ENCODE peak calls at places on chromosomes 11 and 22, in seven cellular contexts. H is SK-N-SH, W is neuronal stem cell, V is left ventricle myocardium inferior, B is vagina, A is A549, K is adrenal gland. N is an unnamed sample. For H3K9me3, the result is how much of the 10 kb centered on the place peaks cover.

GRCh38 chr11:20247540-20248138 is 87.4 kb upstream of the DBX1 start:
- DNase-seq in H (no peak), W (no peak), V (no peak), B (no peak), A (no peak), K (no peak), N (no peak)

GRCh38 chr11:22138264-22138663 is 54.6 kb upstream of the ANO5 start:
- DNase-seq in H (no peak), W (no peak), V (no peak), B (no peak), A (no peak), K (no peak), N (no peak)

GRCh38 chr11:57345555-57346151 is 7.5 kb downstream of the P2RX3 start:
- DNase-seq in H (peak), W (peak), V (peak), B (no peak), A (peak), K (peak), N (peak)

GRCh38 chr11:44726278-44727113 is at the start of gene TSPAN18:
- DNase-seq in H (peak), W (peak), V (peak), B (no peak), A (no peak), K (peak), N (peak)

GRCh38 chr11:67293090-67293489 is 4.0 kb downstream of the ANKRD13D start:
- DNase-seq in H (no peak), W (no peak), V (no peak), B (no peak), A (no peak), K (no peak), N (no peak)

GRCh38 chr11:73314121-73314948 is 6.3 kb downstream of the ARHGEF17 start:
- DNase-seq in H (no peak), W (no peak), V (peak), B (no peak), A (no peak), K (no peak), N (no peak)

GRCh38 chr11:16603890-16604783 is 134.3 kb upstream of the C11orf58 start:
- DNase-seq in H (peak), W (peak), V (peak), B (no peak), A (no peak), K (peak), N (no peak)

GRCh38 chr11:46553746-46554204 is 40.0 kb downstream of the AMBRA1 start:
- DNase-seq in H (no peak), W (no peak), V (no peak), B (no peak), A (peak), K (no peak), N (no peak)

GRCh38 chr11:11213117-11213516 is 139.9 kb downstream of the CSNK2A3 start:
- DNase-seq in H (no peak), W (no peak), V (no peak), B (peak), A (no peak), K (no peak), N (no peak)

GRCh38 chr11:115333106-115333505 is 171.1 kb downstream of the CADM1 start:
- DNase-seq in H (no peak), W (no peak), V (no peak), B (no peak), A (no peak), K (no peak), N (no peak)

GRCh38 chr11:107221743-107222142 is 203.5 kb upstream of the GUCY1A2 start:
- DNase-seq in H (no peak), W (no peak), V (no peak), B (no peak), A (no peak), K (no peak), N (no peak)
- H3K9me3 ChIP-seq in H (under half), W (under half), V (under half), B (under half), A (under half), K (under half), N (under half)

DNA sequence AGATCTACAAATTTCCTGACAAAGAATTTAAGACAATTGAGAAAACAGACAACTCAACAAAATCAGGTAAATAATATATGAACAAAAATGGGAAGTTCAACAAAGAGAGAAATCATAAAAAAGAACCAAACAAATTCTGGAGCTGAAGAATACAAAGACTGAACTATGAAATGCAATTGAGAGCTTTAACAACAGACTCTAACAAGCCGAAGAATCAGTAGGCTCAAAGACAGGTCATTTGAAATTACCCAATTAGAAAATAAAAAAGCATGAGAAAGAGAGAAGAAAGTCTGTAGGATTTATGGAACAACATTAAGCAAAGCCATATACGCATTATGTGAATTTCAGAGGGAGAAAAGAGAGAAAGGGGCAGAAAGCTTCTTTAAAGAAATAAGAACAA is 72.8 kb downstream of the TBC1D22A start:
- DNase-seq in H (no peak), W (no peak), V (no peak), B (no peak), A (no peak), K (no peak), N (no peak)
- H3K9me3 ChIP-seq in H (under half), W (under half), V (under half), B (under half), A (under half), K (under half), N (under half)

DNA sequence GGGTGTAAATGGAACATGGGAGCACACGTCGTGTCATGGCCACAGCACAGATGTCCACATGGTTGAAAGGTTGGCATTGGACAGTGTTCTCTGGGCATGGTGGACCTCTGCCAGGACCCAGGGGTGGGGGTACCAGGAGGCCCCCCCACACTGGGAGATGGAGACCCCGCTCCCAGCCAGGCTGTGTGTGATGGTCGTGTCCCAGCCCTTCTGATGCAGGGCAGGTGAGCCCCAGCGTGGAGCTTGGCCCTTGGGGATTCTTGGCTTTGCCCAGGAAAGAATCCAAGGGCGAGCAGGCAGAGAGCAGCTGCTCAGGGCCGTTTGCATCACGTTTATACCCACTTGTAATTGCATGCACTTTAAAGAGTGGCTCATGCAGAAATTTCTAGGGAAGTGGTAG is 22.0 kb upstream of the BRSK2 start:
- DNase-seq in H (peak), W (no peak), V (no peak), B (no peak), A (no peak), K (no peak), N (no peak)
- H3K9me3 ChIP-seq in H (under half), W (under half), V (under half), B (under half), A (under half), K (under half), N (under half)

DNA sequence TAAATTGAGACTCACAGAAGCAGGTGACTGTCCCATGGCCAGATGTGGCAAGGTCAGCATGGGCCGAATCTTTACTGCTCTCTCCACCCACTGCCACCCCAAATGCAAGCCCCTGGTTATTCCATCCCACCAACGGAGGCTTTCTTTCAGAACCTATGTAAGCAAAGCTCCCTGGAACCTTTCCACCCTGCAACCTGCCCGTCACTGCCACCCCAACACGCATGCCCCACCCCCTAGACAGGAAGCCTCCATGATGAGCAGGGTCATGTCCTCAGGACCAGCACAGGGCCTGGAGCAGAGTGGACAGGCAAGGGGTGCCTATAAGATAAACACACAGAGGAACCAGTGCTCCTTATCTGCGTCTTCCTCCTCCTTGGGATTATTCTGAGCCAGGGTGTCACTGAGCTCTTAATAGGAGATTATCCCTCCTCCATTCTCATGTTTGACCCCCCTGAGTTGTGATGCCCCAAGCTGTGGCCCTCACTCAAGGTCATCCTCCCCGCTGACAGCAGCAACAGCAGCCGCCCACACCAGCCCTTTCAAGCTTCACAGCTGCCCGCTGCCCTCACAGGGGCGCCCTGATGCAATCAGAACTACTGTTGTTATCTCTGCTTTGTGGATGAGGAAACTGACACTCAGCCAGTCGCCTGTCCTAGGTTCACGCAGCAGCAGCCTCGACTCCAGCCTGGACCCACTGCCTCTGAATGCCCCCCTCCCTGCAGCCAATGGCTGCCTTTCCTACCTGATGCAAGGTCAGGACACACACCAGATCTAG is 647.2 kb downstream of the TBC1D22A start:
- DNase-seq in H (no peak), W (no peak), V (no peak), B (no peak), A (no peak), K (no peak), N (no peak)
- H3K9me3 ChIP-seq in H (under half), W (under half), V (under half), B (under half), A (under half), K (under half), N (under half)

GRCh38 chr11:49995559-49995958 is 13.2 kb upstream of the OR4C12 start:
- DNase-seq in H (peak), W (no peak), V (no peak), B (no peak), A (no peak), K (peak), N (no peak)
- H3K9me3 ChIP-seq in H (under half), W (under half), V (under half), B (under half), A (under half), K (under half), N (under half)

DNA sequence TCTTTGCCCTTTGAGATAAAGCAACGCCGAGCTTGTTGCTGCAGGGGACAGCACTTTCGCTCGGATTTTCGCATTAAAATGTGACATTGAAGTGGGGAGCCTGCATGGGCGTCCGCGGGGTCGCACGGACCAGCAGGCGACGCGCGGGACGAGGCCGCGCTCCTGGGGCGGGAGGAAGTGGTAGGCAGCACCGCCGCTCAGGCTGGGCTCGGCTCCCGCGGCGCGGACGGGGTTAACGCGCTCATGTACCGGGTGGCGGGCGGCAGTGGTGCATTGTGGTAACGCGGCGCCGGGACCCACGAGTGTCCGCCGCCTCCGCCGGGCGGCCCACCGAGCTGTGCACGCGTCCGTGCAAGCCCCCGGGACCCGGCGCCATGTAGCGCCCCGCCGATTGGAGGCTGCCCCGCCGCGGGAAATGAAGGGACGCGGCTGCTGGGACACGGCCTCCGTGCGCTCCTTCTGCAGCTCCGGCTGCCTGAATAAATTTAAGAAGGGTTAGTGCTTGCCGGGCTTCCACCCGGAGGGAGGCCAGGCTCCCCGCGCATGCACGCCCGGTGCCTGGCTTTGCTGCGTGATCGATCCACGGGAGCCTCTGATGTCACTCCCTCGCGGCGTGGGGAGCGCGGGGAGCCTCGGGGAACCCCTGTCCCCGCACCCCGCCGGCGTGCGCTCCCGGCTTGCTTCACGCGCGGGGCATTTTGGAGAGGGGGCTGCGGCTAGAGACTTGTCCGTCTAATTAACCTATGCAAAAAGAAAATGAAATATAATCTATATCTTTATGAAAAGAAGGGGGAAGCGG is 127.7 kb downstream of the OSBP2 start:
- DNase-seq in H (peak), W (no peak), V (no peak), B (no peak), A (no peak), K (no peak), N (no peak)
- H3K9me3 ChIP-seq in H (under half), W (under half), V (under half), B (under half), A (under half), K (under half), N (under half)

DNA sequence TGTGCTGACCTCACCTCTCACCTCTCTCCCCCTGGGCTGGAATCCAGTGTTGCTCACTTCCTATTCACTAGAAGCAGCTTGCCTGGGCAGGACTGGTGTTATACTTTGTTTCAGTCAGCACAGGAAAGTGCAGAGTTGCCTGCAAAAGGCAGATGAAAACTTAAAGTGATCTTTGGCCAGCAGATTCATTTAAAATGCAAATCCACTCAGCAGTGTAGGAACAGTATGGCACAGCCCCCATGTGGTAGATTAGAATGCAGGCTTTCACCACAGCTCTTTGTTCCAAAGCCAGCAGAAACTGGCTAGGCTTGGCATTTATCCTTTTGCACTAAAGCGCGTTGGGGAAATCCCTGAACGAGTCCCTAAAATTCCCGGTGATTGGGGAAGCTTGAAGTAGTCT is 301.2 kb downstream of the OR4C45 start:
- DNase-seq in H (no peak), W (no peak), V (no peak), B (no peak), A (no peak), K (no peak), N (no peak)
- H3K9me3 ChIP-seq in H (under half), W (under half), V (under half), B (under half), A (under half), K (under half), N (under half)

N was measured in T-helper 17 cell.